ENCODE peak calls at places on chromosomes 2 and 18, in ten cellular contexts. One of them, this sample, is unnamed. For H4K20me1, the result is how much of the 10 kb centered on the place peaks cover.

GRCh38 chr18:70384181-70384790 is 95.4 kb downstream of the SOCS6 start:
- DNase-seq in PC-9: peak
- DNase-seq in hepatocyte: peak
- DNase-seq in Karpas-422: no peak
- DNase-seq in GM23338: no peak
- DNase-seq in fibroblast of lung: peak
- DNase-seq in H1: no peak
- DNase-seq in astrocyte: peak
- DNase-seq in GM23248: peak
- DNase-seq in endothelial cell of umbilical vein: no peak
- DNase-seq in this sample: no peak

GRCh38 chr2:233247744-233248143 is 3.7 kb upstream of the ATG16L1 start:
- DNase-seq in hepatocyte: peak
- DNase-seq in GM23338: no peak
- DNase-seq in astrocyte: peak
- DNase-seq in H1: no peak
- DNase-seq in Karpas-422: no peak
- DNase-seq in PC-9: peak
- DNase-seq in GM23248: peak
- DNase-seq in endothelial cell of umbilical vein: peak
- DNase-seq in fibroblast of lung: no peak
- DNase-seq in this sample: no peak

GRCh38 chr2:10230499-10230898 is 72.2 kb upstream of the HPCAL1 start:
- DNase-seq in Karpas-422: no peak
- DNase-seq in PC-9: no peak
- DNase-seq in astrocyte: no peak
- DNase-seq in GM23338: no peak
- DNase-seq in GM23248: no peak
- DNase-seq in endothelial cell of umbilical vein: no peak
- DNase-seq in H1: no peak
- DNase-seq in hepatocyte: no peak
- DNase-seq in fibroblast of lung: no peak
- DNase-seq in this sample: no peak

GRCh38 chr2:232375164-232375563 is 3.4 kb upstream of the ALPP start:
- DNase-seq in fibroblast of lung: no peak
- DNase-seq in endothelial cell of umbilical vein: no peak
- DNase-seq in GM23338: peak
- DNase-seq in H1: no peak
- DNase-seq in astrocyte: no peak
- DNase-seq in hepatocyte: no peak
- DNase-seq in PC-9: no peak
- DNase-seq in Karpas-422: no peak
- DNase-seq in GM23248: no peak
- DNase-seq in this sample: no peak

GRCh38 chr18:21682276-21683051 is 22.1 kb downstream of the ABHD3 start:
- DNase-seq in hepatocyte: peak
- DNase-seq in Karpas-422: no peak
- DNase-seq in endothelial cell of umbilical vein: peak
- DNase-seq in GM23338: peak
- DNase-seq in astrocyte: peak
- DNase-seq in GM23248: peak
- DNase-seq in H1: no peak
- DNase-seq in PC-9: no peak
- DNase-seq in fibroblast of lung: peak
- DNase-seq in this sample: no peak

GRCh38 chr2:162114291-162114690 is 37.8 kb downstream of the GCG start:
- DNase-seq in GM23338: no peak
- DNase-seq in GM23248: peak
- DNase-seq in fibroblast of lung: no peak
- DNase-seq in astrocyte: no peak
- DNase-seq in hepatocyte: no peak
- DNase-seq in H1: no peak
- DNase-seq in PC-9: no peak
- DNase-seq in endothelial cell of umbilical vein: peak
- DNase-seq in Karpas-422: no peak
- DNase-seq in this sample: no peak

GRCh38 chr2:37457401-37457901 is 113.0 kb downstream of the QPCT start:
- DNase-seq in hepatocyte: no peak
- DNase-seq in H1: no peak
- DNase-seq in Karpas-422: no peak
- DNase-seq in fibroblast of lung: peak
- DNase-seq in PC-9: no peak
- DNase-seq in astrocyte: peak
- DNase-seq in endothelial cell of umbilical vein: peak
- DNase-seq in GM23338: no peak
- DNase-seq in GM23248: peak
- DNase-seq in this sample: no peak

GRCh38 chr2:156310773-156311172 is 21.7 kb downstream of the NR4A2 start:
- DNase-seq in H1: no peak
- DNase-seq in GM23338: no peak
- DNase-seq in PC-9: no peak
- DNase-seq in hepatocyte: no peak
- DNase-seq in fibroblast of lung: no peak
- DNase-seq in Karpas-422: no peak
- DNase-seq in GM23248: no peak
- DNase-seq in astrocyte: no peak
- DNase-seq in endothelial cell of umbilical vein: no peak
- DNase-seq in this sample: no peak

GRCh38 chr2:218400930-218401833 is 1.5 kb downstream of the CTDSP1 start:
- DNase-seq in hepatocyte: peak
- DNase-seq in H1: no peak
- DNase-seq in Karpas-422: no peak
- DNase-seq in PC-9: peak
- DNase-seq in astrocyte: no peak
- DNase-seq in fibroblast of lung: no peak
- DNase-seq in endothelial cell of umbilical vein: no peak
- DNase-seq in GM23338: no peak
- DNase-seq in GM23248: peak
- DNase-seq in this sample: no peak

GRCh38 chr2:121974919-121975654 is 219.6 kb downstream of the TSN start:
- DNase-seq in Karpas-422: peak
- DNase-seq in hepatocyte: peak
- DNase-seq in H1: peak
- DNase-seq in GM23248: peak
- DNase-seq in astrocyte: peak
- DNase-seq in endothelial cell of umbilical vein: peak
- DNase-seq in fibroblast of lung: peak
- DNase-seq in PC-9: peak
- DNase-seq in GM23338: peak
- DNase-seq in this sample: peak

GRCh38 chr2:162327134-162327769 is 8.8 kb upstream of the IFIH1 start:
- DNase-seq in H1: no peak
- DNase-seq in Karpas-422: peak
- DNase-seq in GM23248: peak
- DNase-seq in hepatocyte: peak
- DNase-seq in PC-9: no peak
- DNase-seq in endothelial cell of umbilical vein: no peak
- DNase-seq in astrocyte: no peak
- DNase-seq in fibroblast of lung: no peak
- DNase-seq in GM23338: peak
- DNase-seq in this sample: peak

GRCh38 chr18:57921708-57922107 is 118.6 kb upstream of the ATP8B1 start:
- DNase-seq in PC-9: no peak
- DNase-seq in Karpas-422: no peak
- DNase-seq in astrocyte: no peak
- DNase-seq in fibroblast of lung: peak
- DNase-seq in endothelial cell of umbilical vein: no peak
- DNase-seq in GM23248: peak
- DNase-seq in H1: no peak
- DNase-seq in GM23338: no peak
- DNase-seq in hepatocyte: no peak
- DNase-seq in this sample: no peak

GRCh38 chr2:27304488-27305240 is 3.6 kb downstream of the UCN start:
- DNase-seq in astrocyte: no peak
- DNase-seq in endothelial cell of umbilical vein: no peak
- DNase-seq in fibroblast of lung: no peak
- DNase-seq in Karpas-422: no peak
- DNase-seq in hepatocyte: no peak
- DNase-seq in PC-9: no peak
- DNase-seq in GM23248: no peak
- DNase-seq in H1: no peak
- DNase-seq in GM23338: no peak
- DNase-seq in this sample: no peak

GRCh38 chr2:58686757-58687156 is 445.6 kb upstream of the FANCL start:
- DNase-seq in H1: no peak
- DNase-seq in endothelial cell of umbilical vein: no peak
- DNase-seq in GM23338: no peak
- DNase-seq in astrocyte: no peak
- DNase-seq in Karpas-422: no peak
- DNase-seq in hepatocyte: no peak
- DNase-seq in PC-9: no peak
- DNase-seq in fibroblast of lung: no peak
- DNase-seq in GM23248: no peak
- DNase-seq in this sample: no peak
- H3K4me2 ChIP-seq in H1: no peak
- H3K4me2 ChIP-seq in endothelial cell of umbilical vein: no peak
- H3K4me2 ChIP-seq in GM23338: no peak
- H3K4me2 ChIP-seq in astrocyte: no peak
- H3K4me2 ChIP-seq in Karpas-422: no peak
- H3K4me2 ChIP-seq in hepatocyte: no peak
- H3K4me2 ChIP-seq in PC-9: no peak
- H3K4me2 ChIP-seq in fibroblast of lung: no peak
- H3K4me2 ChIP-seq in GM23248: no peak
- H3K4me2 ChIP-seq in this sample: no peak

GRCh38 chr2:241308832-241309500 is 6.5 kb downstream of the HDLBP start:
- DNase-seq in GM23338: no peak
- DNase-seq in H1: no peak
- DNase-seq in PC-9: no peak
- DNase-seq in GM23248: no peak
- DNase-seq in astrocyte: no peak
- DNase-seq in hepatocyte: no peak
- DNase-seq in Karpas-422: no peak
- DNase-seq in endothelial cell of umbilical vein: no peak
- DNase-seq in fibroblast of lung: no peak
- DNase-seq in this sample: no peak

GRCh38 chr2:241309684-241310117 is 5.8 kb downstream of the HDLBP start:
- DNase-seq in endothelial cell of umbilical vein: no peak
- DNase-seq in GM23338: no peak
- DNase-seq in PC-9: no peak
- DNase-seq in H1: no peak
- DNase-seq in fibroblast of lung: peak
- DNase-seq in GM23248: peak
- DNase-seq in astrocyte: peak
- DNase-seq in hepatocyte: no peak
- DNase-seq in Karpas-422: peak
- DNase-seq in this sample: peak

GRCh38 chr2:241308267-241308666 is 7.2 kb downstream of the HDLBP start:
- DNase-seq in hepatocyte: no peak
- DNase-seq in GM23338: no peak
- DNase-seq in astrocyte: peak
- DNase-seq in PC-9: no peak
- DNase-seq in endothelial cell of umbilical vein: no peak
- DNase-seq in H1: no peak
- DNase-seq in GM23248: no peak
- DNase-seq in Karpas-422: no peak
- DNase-seq in fibroblast of lung: no peak
- DNase-seq in this sample: no peak

GRCh38 chr2:241312082-241312481 is 3.4 kb downstream of the HDLBP start:
- DNase-seq in PC-9: no peak
- DNase-seq in Karpas-422: no peak
- DNase-seq in fibroblast of lung: no peak
- DNase-seq in endothelial cell of umbilical vein: no peak
- DNase-seq in GM23248: peak
- DNase-seq in H1: no peak
- DNase-seq in hepatocyte: no peak
- DNase-seq in GM23338: no peak
- DNase-seq in astrocyte: peak
- DNase-seq in this sample: no peak

DNA sequence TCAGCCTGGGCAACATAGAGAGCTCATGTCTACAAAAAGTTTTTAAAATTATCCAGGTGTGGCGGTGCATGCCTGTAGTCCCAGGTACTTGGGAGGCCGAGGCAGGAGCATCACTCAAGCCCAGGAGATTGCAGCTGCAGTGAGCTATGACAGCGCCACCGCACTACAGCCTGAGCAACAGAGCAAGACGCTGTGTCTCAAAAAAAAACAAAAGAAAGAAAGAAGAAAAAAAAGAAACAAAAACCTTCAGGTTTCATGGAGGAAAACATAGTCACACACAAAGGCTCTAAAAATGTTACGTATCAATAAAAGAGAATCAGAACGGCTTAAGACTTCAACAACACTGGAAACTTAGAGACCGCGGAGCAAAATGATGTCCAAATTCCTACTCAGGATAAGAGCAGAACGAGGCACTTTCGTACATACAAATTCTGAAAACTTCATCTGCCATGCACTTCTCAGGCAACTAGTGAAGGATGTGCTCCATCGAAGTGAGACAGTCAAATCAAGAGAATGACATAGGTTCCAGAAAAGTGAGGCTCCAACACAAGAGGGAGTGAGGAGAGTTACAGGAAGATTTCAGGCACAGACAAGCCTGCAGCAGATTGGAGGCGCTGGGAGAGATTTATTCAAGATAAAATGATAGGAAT is 4.4 kb downstream of the HDLBP start:
- DNase-seq in PC-9: no peak
- DNase-seq in GM23338: no peak
- DNase-seq in H1: no peak
- DNase-seq in hepatocyte: no peak
- DNase-seq in GM23248: no peak
- DNase-seq in Karpas-422: peak
- DNase-seq in endothelial cell of umbilical vein: no peak
- DNase-seq in fibroblast of lung: no peak
- DNase-seq in astrocyte: no peak
- DNase-seq in this sample: no peak
- H4K20me1 ChIP-seq in PC-9: half or more
- H4K20me1 ChIP-seq in GM23338: under half
- H4K20me1 ChIP-seq in H1: under half
- H4K20me1 ChIP-seq in hepatocyte: under half
- H4K20me1 ChIP-seq in GM23248: under half
- H4K20me1 ChIP-seq in Karpas-422: under half
- H4K20me1 ChIP-seq in endothelial cell of umbilical vein: under half
- H4K20me1 ChIP-seq in fibroblast of lung: under half
- H4K20me1 ChIP-seq in astrocyte: half or more
- H4K20me1 ChIP-seq in this sample: under half

GRCh38 chr2:158094487-158095092 is 7.1 kb upstream of the UPP2 start:
- DNase-seq in H1: no peak
- DNase-seq in fibroblast of lung: no peak
- DNase-seq in GM23338: no peak
- DNase-seq in endothelial cell of umbilical vein: no peak
- DNase-seq in hepatocyte: peak
- DNase-seq in Karpas-422: no peak
- DNase-seq in astrocyte: no peak
- DNase-seq in GM23248: no peak
- DNase-seq in PC-9: no peak
- DNase-seq in this sample: no peak
- H3K4me2 ChIP-seq in H1: no peak
- H3K4me2 ChIP-seq in fibroblast of lung: no peak
- H3K4me2 ChIP-seq in GM23338: no peak
- H3K4me2 ChIP-seq in endothelial cell of umbilical vein: no peak
- H3K4me2 ChIP-seq in hepatocyte: peak
- H3K4me2 ChIP-seq in Karpas-422: no peak
- H3K4me2 ChIP-seq in astrocyte: no peak
- H3K4me2 ChIP-seq in GM23248: no peak
- H3K4me2 ChIP-seq in PC-9: no peak
- H3K4me2 ChIP-seq in this sample: no peak

DNA sequence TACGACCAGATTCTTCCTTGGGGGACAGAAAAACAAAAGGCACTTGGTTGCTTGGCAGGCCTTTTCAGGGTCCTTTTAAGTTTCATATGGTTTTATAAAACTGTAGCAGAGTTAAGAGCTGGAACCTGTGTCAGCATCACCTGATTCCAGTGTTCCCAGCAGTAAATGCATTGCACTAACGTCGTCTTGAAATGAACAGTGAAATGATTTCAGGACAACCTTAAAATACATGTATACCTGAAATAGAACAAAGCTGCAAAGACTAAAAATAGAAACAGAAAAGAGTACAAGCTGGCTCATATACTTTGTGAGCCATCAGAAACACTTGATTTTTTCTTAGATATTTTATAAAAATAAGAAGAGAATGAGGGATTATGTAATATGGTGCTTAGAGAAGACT is 51.9 kb downstream of the ACSL3 start:
- DNase-seq in GM23248: no peak
- DNase-seq in hepatocyte: no peak
- DNase-seq in H1: no peak
- DNase-seq in GM23338: no peak
- DNase-seq in fibroblast of lung: no peak
- DNase-seq in endothelial cell of umbilical vein: no peak
- DNase-seq in Karpas-422: peak
- DNase-seq in astrocyte: no peak
- DNase-seq in PC-9: no peak
- DNase-seq in this sample: no peak
- H4K20me1 ChIP-seq in GM23248: under half
- H4K20me1 ChIP-seq in hepatocyte: under half
- H4K20me1 ChIP-seq in H1: under half
- H4K20me1 ChIP-seq in GM23338: under half
- H4K20me1 ChIP-seq in fibroblast of lung: under half
- H4K20me1 ChIP-seq in endothelial cell of umbilical vein: under half
- H4K20me1 ChIP-seq in Karpas-422: under half
- H4K20me1 ChIP-seq in astrocyte: half or more
- H4K20me1 ChIP-seq in PC-9: half or more
- H4K20me1 ChIP-seq in this sample: under half

This sample was measured in DND-41.